ENCODE peak calls at places on chromosomes 3 and 15, in six cellular contexts. F is suprapubic skin, X is astrocyte, K is IMR-90, R is lower lobe of right lung, E is heart right ventricle. Q is an unnamed sample.

GRCh38 chr15:61835476-61836106 is 224.7 kb downstream of the VPS13C start:
- DNase-seq in X (no peak), K (peak), R (peak), F (no peak), E (peak), Q (peak)

GRCh38 chr15:56739964-56740640 is 6.8 kb upstream of the ZNF280D start:
- DNase-seq in F (no peak), R (no peak), K (no peak), X (no peak), E (no peak), Q (no peak)

GRCh38 chr3:172100482-172100881 is 61.1 kb downstream of the FNDC3B start:
- DNase-seq in E (no peak), R (no peak), K (no peak), F (no peak), X (no peak), Q (no peak)

GRCh38 chr3:151328298-151329036 is 882 bp downstream of the P2RY13 start:
- DNase-seq in F (no peak), E (no peak), R (no peak), X (no peak), K (no peak), Q (no peak)

GRCh38 chr3:165210132-165210531 is 13.9 kb upstream of the SLITRK3 start:
- DNase-seq in R (no peak), X (no peak), E (no peak), K (no peak), F (no peak), Q (no peak)

GRCh38 chr15:49901867-49902775 is 216.9 kb downstream of the ATP8B4 start:
- DNase-seq in K (peak), F (no peak), E (no peak), R (no peak), X (peak), Q (no peak)

GRCh38 chr15:44010114-44010513 is 183.3 kb downstream of the WDR76 start:
- DNase-seq in E (no peak), R (no peak), K (peak), F (no peak), X (peak), Q (no peak)

GRCh38 chr3:25618043-25618442 is 46.7 kb downstream of the TOP2B start:
- DNase-seq in R (no peak), E (no peak), X (no peak), F (no peak), K (no peak), Q (no peak)

GRCh38 chr15:99197861-99198260 is 51.5 kb downstream of the TTC23 start:
- DNase-seq in F (no peak), K (peak), X (peak), E (no peak), R (no peak), Q (no peak)

GRCh38 chr15:29675791-29676301 is 146.4 kb downstream of the TJP1 start:
- DNase-seq in K (no peak), E (no peak), R (no peak), F (no peak), X (no peak), Q (no peak)

GRCh38 chr15:75693501-75694240 is 19.0 kb downstream of the CSPG4 start:
- DNase-seq in E (no peak), K (peak), X (peak), R (no peak), F (no peak), Q (no peak)

GRCh38 chr15:101288905-101289513 is 6.0 kb downstream of the SNRPA1 start:
- DNase-seq in R (no peak), K (peak), F (no peak), E (no peak), X (no peak), Q (no peak)

GRCh38 chr15:98062869-98063268 is 102.4 kb downstream of the ARRDC4 start:
- DNase-seq in K (no peak), X (no peak), E (no peak), R (no peak), F (no peak), Q (no peak)

GRCh38 chr3:8793242-8793641 is 23.8 kb upstream of the OXTR start:
- DNase-seq in E (no peak), K (peak), X (peak), F (no peak), R (no peak), Q (no peak)

GRCh38 chr3:117892431-117892841 is 1142.2 kb downstream of the IGSF11 start:
- DNase-seq in E (no peak), K (peak), F (no peak), R (no peak), X (peak), Q (no peak)

GRCh38 chr3:81886081-81886480 is 124.6 kb upstream of the GBE1 start:
- DNase-seq in E (no peak), R (no peak), F (no peak), X (peak), K (no peak), Q (no peak)

GRCh38 chr15:29012097-29012496 is 126.3 kb downstream of the APBA2 start:
- DNase-seq in F (no peak), E (no peak), K (no peak), X (no peak), R (no peak), Q (no peak)

GRCh38 chr15:39474657-39475056 is 106.2 kb upstream of the THBS1 start:
- DNase-seq in E (no peak), X (no peak), K (no peak), F (no peak), R (no peak), Q (no peak)

GRCh38 chr3:187196573-187197094 is 652 bp upstream of the RTP1 start:
- DNase-seq in X (no peak), E (no peak), R (no peak), F (no peak), K (no peak), Q (no peak)

GRCh38 chr15:67174864-67175573 is 79.4 kb downstream of the AAGAB start:
- DNase-seq in R (no peak), X (peak), E (no peak), F (no peak), K (peak), Q (no peak)

GRCh38 chr15:59379524-59379923 is 6.9 kb upstream of the MYO1E start:
- DNase-seq in X (no peak), K (no peak), E (no peak), F (no peak), R (no peak), Q (no peak)

GRCh38 chr3:25433868-25434267 is 5.8 kb downstream of the RARB start:
- DNase-seq in X (no peak), K (peak), R (no peak), F (no peak), E (peak), Q (no peak)

GRCh38 chr3:81336470-81336869 is 425.0 kb downstream of the GBE1 start:
- DNase-seq in E (no peak), K (no peak), R (no peak), X (no peak), F (no peak), Q (no peak)

GRCh38 chr3:15063238-15063637 is 1.9 kb downstream of the MRPS25 start:
- DNase-seq in F (no peak), E (no peak), K (no peak), R (peak), X (no peak), Q (peak)

DNA sequence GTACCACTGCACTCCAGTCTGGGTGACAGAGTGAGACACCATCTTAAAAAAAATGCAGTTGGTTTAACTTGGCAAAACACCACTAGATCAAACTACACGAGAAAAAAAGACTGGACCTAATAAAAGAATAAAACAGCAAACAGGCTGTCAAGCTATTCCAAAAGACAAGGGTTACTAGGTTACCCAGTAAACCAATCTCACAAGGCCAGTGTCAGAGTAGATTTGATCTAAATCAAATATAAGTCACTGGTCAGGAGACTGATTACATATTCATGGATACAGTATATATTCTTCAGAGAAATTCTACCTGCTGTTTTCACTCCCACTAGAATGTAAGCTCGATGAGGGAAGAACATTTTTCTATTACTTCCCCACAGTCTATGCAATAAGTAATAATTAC is 2.5 kb upstream of the GANC start:
- DNase-seq in R (no peak), F (no peak), E (no peak), K (no peak), X (no peak), Q (no peak)
- H3K27ac ChIP-seq in R (peak), F (no peak), E (no peak), K (no peak), X (no peak), Q (peak)

GRCh38 chr3:49403891-49404290 is 7.9 kb downstream of the RHOA start:
- DNase-seq in X (no peak), F (no peak), E (no peak), K (no peak), R (peak), Q (no peak)

GRCh38 chr3:49410102-49410843 is 1.5 kb downstream of the RHOA start:
- DNase-seq in E (no peak), R (no peak), K (no peak), F (no peak), X (no peak), Q (no peak)

GRCh38 chr3:49411550-49411967 is 217 bp downstream of the RHOA start:
- DNase-seq in K (no peak), E (peak), X (no peak), F (no peak), R (peak), Q (peak)

GRCh38 chr3:49410844-49411549 is 779 bp downstream of the RHOA start:
- DNase-seq in F (peak), K (no peak), E (no peak), R (no peak), X (no peak), Q (no peak)

DNA sequence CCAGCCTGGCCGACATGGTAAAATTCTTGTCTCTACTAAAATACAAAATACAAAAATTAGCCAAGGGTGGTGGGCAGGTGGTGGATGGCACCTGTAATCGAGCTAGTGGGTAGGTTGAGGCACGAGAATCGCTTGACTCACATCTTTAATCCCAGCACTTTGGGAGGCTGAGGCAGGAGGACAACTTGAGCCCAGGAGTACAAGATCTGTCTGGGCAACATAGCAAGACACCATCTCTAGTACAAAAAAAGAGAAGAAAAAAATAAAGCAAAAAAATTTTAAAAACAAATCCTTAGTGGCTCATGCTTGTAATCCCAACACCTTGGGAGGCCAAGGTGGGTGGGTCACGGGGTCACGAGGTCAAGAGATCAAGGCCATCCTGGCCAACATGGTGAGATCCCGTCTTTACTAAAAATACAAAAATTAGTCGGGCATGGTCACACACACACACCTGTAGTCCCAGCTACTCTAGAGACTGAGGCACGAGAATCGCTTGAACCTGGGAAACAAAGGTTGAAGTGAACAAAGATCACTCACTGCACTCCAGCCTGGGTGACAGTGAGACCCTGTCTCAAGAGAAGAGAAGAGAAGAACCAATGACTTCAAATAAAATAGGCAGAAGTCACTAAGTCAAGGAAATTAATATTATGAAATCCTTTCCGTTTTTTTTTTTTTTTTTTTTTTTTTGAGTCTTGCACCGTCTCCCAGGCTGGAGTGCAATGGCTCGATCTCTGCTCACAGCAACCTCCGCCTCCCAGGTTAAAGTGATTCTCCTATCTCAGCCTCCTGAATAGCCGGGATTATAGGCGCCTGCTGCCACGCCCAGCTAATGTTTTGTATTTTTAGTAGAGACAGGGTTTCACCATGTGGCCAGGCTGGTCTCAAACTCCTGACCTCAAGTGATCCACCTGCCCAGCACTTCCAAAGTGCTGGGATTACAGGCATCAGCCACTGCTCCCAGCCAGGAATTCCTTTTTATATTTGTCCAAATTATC is 4.9 kb downstream of the RHOA start:
- DNase-seq in R (peak), F (no peak), E (no peak), K (no peak), X (no peak), Q (no peak)
- H3K27ac ChIP-seq in R (peak), F (no peak), E (peak), K (no peak), X (no peak), Q (peak)

DNA sequence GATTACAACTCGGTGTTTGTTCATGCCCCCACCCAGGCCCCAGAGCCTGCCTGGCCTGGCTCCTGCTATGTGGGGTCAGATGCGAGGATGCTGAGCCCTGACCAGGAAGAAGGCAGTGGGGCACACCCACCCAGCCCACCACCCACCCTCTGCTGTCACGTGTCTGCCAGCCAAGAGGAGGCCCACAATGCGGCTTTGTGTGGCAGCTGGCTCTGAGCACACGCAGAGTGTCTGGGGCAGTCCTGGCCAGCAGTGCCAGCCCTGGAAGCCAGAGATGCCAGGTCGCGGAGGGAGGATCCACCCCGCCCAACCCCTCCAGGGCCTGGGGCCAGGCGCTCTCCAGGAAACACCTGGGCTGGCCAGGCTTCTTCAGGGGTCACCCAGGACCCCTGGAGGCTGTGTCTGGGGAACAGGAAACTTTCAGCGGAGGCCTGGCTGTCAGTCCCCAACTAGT is 26.4 kb upstream of the KLF13 start:
- DNase-seq in E (peak), R (no peak), K (no peak), F (peak), X (no peak), Q (no peak)
- H3K27ac ChIP-seq in E (no peak), R (no peak), K (no peak), F (no peak), X (no peak), Q (no peak)

GRCh38 chr15:38076806-38077205 is 142.4 kb downstream of the TMCO5A start:
- DNase-seq in K (no peak), X (no peak), R (no peak), F (no peak), E (no peak), Q (no peak)
- H3K27ac ChIP-seq in K (no peak), X (no peak), R (no peak), F (no peak), E (no peak), Q (no peak)

GRCh38 chr3:125212096-125212508 is 446 bp downstream of the SLC12A8 start:
- DNase-seq in X (no peak), E (no peak), R (no peak), F (no peak), K (no peak), Q (peak)
- H3K27ac ChIP-seq in X (no peak), E (no peak), R (peak), F (no peak), K (no peak), Q (no peak)